ENCODE peak calls at places on chromosomes 16 and 17, in five cellular contexts. One of them, this sample, is unnamed.
A peak's percentile ranks its signal among the peaks of the same experiment; 100 is the strongest.

GRCh38 chr16:67443299-67443698 is 12.4 kb downstream of the HSD11B2 start:
- DNase-seq in HepG2: no peak
- DNase-seq in H1: no peak
- DNase-seq in NT2/D1: no peak
- DNase-seq in GM12878: no peak
- DNase-seq in this sample: no peak

GRCh38 chr17:62911106-62911505 is 54.9 kb upstream of the TANC2 start:
- DNase-seq in HepG2: no peak
- DNase-seq in H1: no peak
- DNase-seq in NT2/D1: no peak
- DNase-seq in GM12878: no peak
- DNase-seq in this sample: no peak

GRCh38 chr16:86761117-86761971 is 183.0 kb downstream of the FOXL1 start:
- DNase-seq in NT2/D1: peak; percentile 42
- DNase-seq in GM12878: no peak
- DNase-seq in HepG2: peak; percentile 22
- DNase-seq in H1: peak; percentile 92
- DNase-seq in this sample: peak; percentile 78

GRCh38 chr17:81727324-81728031 is 15.4 kb downstream of the SLC25A10 start:
- DNase-seq in H1: no peak
- DNase-seq in NT2/D1: no peak
- DNase-seq in HepG2: peak; percentile 95
- DNase-seq in GM12878: no peak
- DNase-seq in this sample: no peak

GRCh38 chr16:81251871-81252270 is 13.4 kb downstream of the BCO1 start:
- DNase-seq in GM12878: no peak
- DNase-seq in H1: no peak
- DNase-seq in NT2/D1: no peak
- DNase-seq in HepG2: no peak
- DNase-seq in this sample: no peak

GRCh38 chr17:57413848-57414651 is 157.7 kb downstream of the MSI2 start:
- DNase-seq in NT2/D1: no peak
- DNase-seq in HepG2: peak; percentile 98
- DNase-seq in GM12878: no peak
- DNase-seq in H1: no peak
- DNase-seq in this sample: no peak

GRCh38 chr16:7352114-7352513 is 19.5 kb downstream of the RBFOX1 start:
- DNase-seq in NT2/D1: no peak
- DNase-seq in HepG2: no peak
- DNase-seq in GM12878: no peak
- DNase-seq in H1: no peak
- DNase-seq in this sample: no peak

GRCh38 chr17:7862692-7863437 is 5.1 kb downstream of the CYB5D1 start:
- DNase-seq in NT2/D1: no peak
- DNase-seq in H1: peak; percentile 78
- DNase-seq in HepG2: peak; percentile 91
- DNase-seq in GM12878: no peak
- DNase-seq in this sample: peak; percentile 44

GRCh38 chr16:86240716-86241363 is 269.5 kb upstream of the FOXF1 start:
- DNase-seq in GM12878: no peak
- DNase-seq in NT2/D1: no peak
- DNase-seq in H1: peak; percentile 42
- DNase-seq in HepG2: no peak
- DNase-seq in this sample: no peak

GRCh38 chr16:30131869-30132475 is 9.0 kb upstream of the MAPK3 start:
- DNase-seq in GM12878: no peak
- DNase-seq in H1: no peak
- DNase-seq in NT2/D1: no peak
- DNase-seq in HepG2: no peak
- DNase-seq in this sample: no peak

GRCh38 chr16:57388359-57389086 is 16.0 kb upstream of the CCL17 start:
- DNase-seq in H1: no peak
- DNase-seq in HepG2: no peak
- DNase-seq in GM12878: peak; percentile 62
- DNase-seq in NT2/D1: no peak
- DNase-seq in this sample: no peak

GRCh38 chr17:44167181-44167861 is 3.2 kb upstream of the ASB16 start:
- DNase-seq in NT2/D1: no peak
- DNase-seq in HepG2: no peak
- DNase-seq in H1: no peak
- DNase-seq in GM12878: no peak
- DNase-seq in this sample: no peak

GRCh38 chr16:78235168-78235800 is 135.8 kb downstream of the WWOX start:
- DNase-seq in HepG2: peak; percentile 65
- DNase-seq in H1: peak; percentile 91
- DNase-seq in NT2/D1: peak; percentile 70
- DNase-seq in GM12878: peak; percentile 7
- DNase-seq in this sample: peak; percentile 86

GRCh38 chr16:65119905-65120341 is 1.9 kb downstream of the CDH11 start:
- DNase-seq in NT2/D1: no peak
- DNase-seq in H1: no peak
- DNase-seq in GM12878: no peak
- DNase-seq in HepG2: no peak
- DNase-seq in this sample: no peak

GRCh38 chr16:72809446-72809845 is 238.5 kb downstream of the ZFHX3 start:
- DNase-seq in NT2/D1: no peak
- DNase-seq in GM12878: no peak
- DNase-seq in HepG2: no peak
- DNase-seq in H1: no peak
- DNase-seq in this sample: no peak

GRCh38 chr16:86231996-86232350 is 278.4 kb upstream of the FOXF1 start:
- DNase-seq in HepG2: no peak
- DNase-seq in H1: no peak
- DNase-seq in NT2/D1: no peak
- DNase-seq in GM12878: no peak
- DNase-seq in this sample: no peak

GRCh38 chr16:634051-634670 is 1.9 kb downstream of the METTL26 start:
- DNase-seq in H1: no peak
- DNase-seq in NT2/D1: no peak
- DNase-seq in GM12878: no peak
- DNase-seq in HepG2: no peak
- DNase-seq in this sample: no peak

GRCh38 chr17:214881-215331 is 33.5 kb upstream of the DOC2B start:
- DNase-seq in H1: no peak
- DNase-seq in GM12878: no peak
- DNase-seq in NT2/D1: no peak
- DNase-seq in HepG2: no peak
- DNase-seq in this sample: no peak

GRCh38 chr16:81493755-81494433 is 49.3 kb downstream of the CMIP start:
- DNase-seq in GM12878: no peak
- DNase-seq in H1: no peak
- DNase-seq in HepG2: peak; percentile 57
- DNase-seq in NT2/D1: no peak
- DNase-seq in this sample: peak; percentile 56

GRCh38 chr17:79748296-79749099 is 17.8 kb downstream of the ENPP7 start:
- DNase-seq in NT2/D1: no peak
- DNase-seq in HepG2: no peak
- DNase-seq in H1: peak; percentile 62
- DNase-seq in GM12878: no peak
- DNase-seq in this sample: no peak

GRCh38 chr17:74160656-74161500 is 42.6 kb upstream of the RPL38 start:
- DNase-seq in HepG2: no peak
- DNase-seq in H1: peak; percentile 35
- DNase-seq in NT2/D1: no peak
- DNase-seq in GM12878: no peak
- DNase-seq in this sample: no peak

GRCh38 chr16:86215979-86216585 is 294.2 kb upstream of the FOXF1 start:
- DNase-seq in H1: no peak
- DNase-seq in GM12878: no peak
- DNase-seq in NT2/D1: no peak
- DNase-seq in HepG2: no peak
- DNase-seq in this sample: no peak

GRCh38 chr16:50453446-50453845 is 84.7 kb upstream of the BRD7 start:
- DNase-seq in NT2/D1: no peak
- DNase-seq in GM12878: no peak
- DNase-seq in H1: no peak
- DNase-seq in HepG2: no peak
- DNase-seq in this sample: no peak

DNA sequence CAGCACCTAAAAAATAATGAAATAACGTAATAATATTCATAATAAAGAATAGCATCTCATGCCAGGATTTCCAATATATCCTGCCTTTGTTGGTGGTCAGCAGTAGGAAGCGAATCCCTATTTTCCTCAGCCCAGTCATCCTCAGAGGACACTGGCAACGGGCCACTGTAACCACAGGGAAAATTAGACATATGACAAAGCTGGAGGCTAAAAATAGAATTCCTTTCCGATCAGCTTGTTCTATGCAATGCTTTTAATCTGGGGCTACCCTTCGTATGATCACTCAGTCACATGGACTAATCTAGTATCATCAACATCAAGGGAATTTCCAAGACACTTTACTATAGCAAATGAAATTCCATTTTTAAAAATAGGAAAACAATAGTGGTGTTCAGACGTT is 246.9 kb upstream of the KCNJ16 start:
- DNase-seq in GM12878: no peak
- DNase-seq in HepG2: no peak
- DNase-seq in H1: no peak
- DNase-seq in NT2/D1: no peak
- DNase-seq in this sample: no peak
- TF ChIP-seq SUZ12 in GM12878: no peak
- TF ChIP-seq SUZ12 in HepG2: no peak
- TF ChIP-seq SUZ12 in H1: no peak
- TF ChIP-seq SUZ12 in NT2/D1: no peak
- TF ChIP-seq SUZ12 in this sample: no peak

GRCh38 chr16:62041401-62041800 is 5.2 kb upstream of the CDH8 start:
- DNase-seq in GM12878: no peak
- DNase-seq in NT2/D1: no peak
- DNase-seq in H1: no peak
- DNase-seq in HepG2: peak; percentile 40
- DNase-seq in this sample: peak; percentile 21
- TF ChIP-seq SUZ12 in GM12878: no peak
- TF ChIP-seq SUZ12 in NT2/D1: no peak
- TF ChIP-seq SUZ12 in H1: no peak
- TF ChIP-seq SUZ12 in HepG2: no peak
- TF ChIP-seq SUZ12 in this sample: no peak

DNA sequence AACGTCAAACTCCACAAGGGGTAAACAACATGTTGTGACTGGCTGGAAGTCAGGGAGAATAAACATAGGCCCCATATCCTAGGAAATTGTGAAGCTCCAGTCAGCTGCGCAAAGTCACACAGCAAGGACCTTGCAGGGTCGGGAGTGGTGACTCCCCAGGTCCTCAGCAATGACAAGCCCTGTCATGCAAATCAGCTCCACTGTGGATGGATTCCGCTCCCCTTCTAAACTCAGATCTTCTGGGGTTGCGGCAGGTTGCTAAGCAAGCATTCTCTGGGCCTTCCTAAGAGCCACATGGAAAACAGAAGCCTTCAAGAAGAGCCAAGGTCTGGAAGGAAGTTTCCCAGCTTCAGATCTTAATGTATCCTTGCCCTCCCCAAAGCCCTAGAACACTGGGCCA is 28.9 kb upstream of the MYO18A start:
- DNase-seq in HepG2: no peak
- DNase-seq in NT2/D1: no peak
- DNase-seq in GM12878: no peak
- DNase-seq in H1: no peak
- DNase-seq in this sample: no peak
- TF ChIP-seq SUZ12 in HepG2: no peak
- TF ChIP-seq SUZ12 in NT2/D1: no peak
- TF ChIP-seq SUZ12 in GM12878: no peak
- TF ChIP-seq SUZ12 in H1: no peak
- TF ChIP-seq SUZ12 in this sample: no peak

GRCh38 chr17:17151541-17151940 is 54.6 kb downstream of the PLD6 start:
- DNase-seq in NT2/D1: no peak
- DNase-seq in H1: no peak
- DNase-seq in GM12878: no peak
- DNase-seq in HepG2: no peak
- DNase-seq in this sample: no peak

GRCh38 chr17:17150450-17150804 is 55.7 kb downstream of the PLD6 start:
- DNase-seq in H1: no peak
- DNase-seq in GM12878: peak; percentile 47
- DNase-seq in HepG2: no peak
- DNase-seq in NT2/D1: no peak
- DNase-seq in this sample: no peak

GRCh38 chr17:17151962-17152361 is 54.2 kb downstream of the PLD6 start:
- DNase-seq in GM12878: no peak
- DNase-seq in HepG2: no peak
- DNase-seq in NT2/D1: no peak
- DNase-seq in H1: no peak
- DNase-seq in this sample: no peak

GRCh38 chr17:17149520-17150449 is 56.3 kb downstream of the PLD6 start:
- DNase-seq in GM12878: no peak
- DNase-seq in HepG2: no peak
- DNase-seq in H1: no peak
- DNase-seq in NT2/D1: no peak
- DNase-seq in this sample: no peak

DNA sequence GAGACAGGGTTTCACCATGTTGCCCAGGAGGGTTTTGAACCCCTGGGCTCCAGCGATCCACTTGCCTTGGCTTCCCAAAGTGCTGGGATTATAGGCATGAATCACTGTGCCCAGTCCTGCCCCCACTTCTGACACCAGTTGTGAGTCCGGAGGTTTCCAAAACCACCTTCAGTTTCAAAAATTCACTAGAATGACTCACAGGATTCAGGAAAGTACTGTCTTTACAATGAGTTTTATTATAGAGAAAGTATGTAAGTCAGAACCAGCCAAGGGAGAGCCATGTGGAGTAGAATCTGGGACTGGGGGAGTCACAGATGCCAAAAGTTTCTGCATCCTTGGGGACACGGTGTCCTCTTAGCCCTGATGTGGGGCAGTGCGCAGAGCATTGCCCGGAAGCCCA is 55.1 kb downstream of the PLD6 start:
- DNase-seq in NT2/D1: no peak
- DNase-seq in GM12878: no peak
- DNase-seq in HepG2: no peak
- DNase-seq in H1: no peak
- DNase-seq in this sample: no peak
- TF ChIP-seq SUZ12 in NT2/D1: no peak
- TF ChIP-seq SUZ12 in GM12878: no peak
- TF ChIP-seq SUZ12 in HepG2: no peak
- TF ChIP-seq SUZ12 in H1: no peak
- TF ChIP-seq SUZ12 in this sample: no peak

DNA sequence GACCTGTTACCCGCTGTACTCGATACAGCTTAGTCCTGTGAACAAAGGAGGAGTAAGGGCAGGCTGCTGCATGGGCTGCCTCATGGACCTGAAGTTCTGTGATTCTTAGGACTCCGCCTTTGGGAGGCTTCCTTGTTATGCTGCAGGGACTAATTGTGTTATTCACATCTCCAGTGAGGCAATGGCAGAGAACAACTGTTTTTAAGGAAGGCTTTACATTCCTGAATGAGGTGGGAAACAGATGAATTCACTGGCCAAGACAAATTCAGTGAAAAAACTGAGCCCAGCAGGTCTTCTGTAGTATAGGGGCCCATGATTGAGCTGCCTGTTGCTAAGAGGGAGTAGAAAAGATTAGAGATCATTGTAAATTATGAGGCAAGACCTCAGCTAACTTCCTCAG is 26.2 kb downstream of the ADORA2B start:
- DNase-seq in HepG2: no peak
- DNase-seq in GM12878: no peak
- DNase-seq in NT2/D1: peak; percentile 65
- DNase-seq in H1: no peak
- DNase-seq in this sample: no peak
- TF ChIP-seq SUZ12 in HepG2: no peak
- TF ChIP-seq SUZ12 in GM12878: no peak
- TF ChIP-seq SUZ12 in NT2/D1: no peak
- TF ChIP-seq SUZ12 in H1: no peak
- TF ChIP-seq SUZ12 in this sample: no peak